ENCODE peak calls at places on chromosome 17, in four cellular contexts. One of them, this sample, is unnamed.

GRCh38 chr17:67421869-67422273 is 44.8 kb downstream of the PITPNC1 start:
- DNase-seq in NCI-H510A treated with DMSO at 0.1 percent for 48 hours: no peak
- DNase-seq in neural crest cell: no peak
- DNase-seq in DND-41: peak
- DNase-seq in this sample: no peak

GRCh38 chr17:3798273-3799180 is 2.5 kb downstream of the ITGAE start:
- DNase-seq in DND-41: no peak
- DNase-seq in NCI-H510A treated with DMSO at 0.1 percent for 48 hours: no peak
- DNase-seq in neural crest cell: no peak
- DNase-seq in this sample: no peak

GRCh38 chr17:17140590-17140980 is 65.5 kb downstream of the PLD6 start:
- DNase-seq in neural crest cell: no peak
- DNase-seq in NCI-H510A treated with DMSO at 0.1 percent for 48 hours: no peak
- DNase-seq in DND-41: no peak
- DNase-seq in this sample: no peak

GRCh38 chr17:44971776-44972483 is 3.8 kb upstream of the C1QL1 start:
- DNase-seq in DND-41: no peak
- DNase-seq in NCI-H510A treated with DMSO at 0.1 percent for 48 hours: no peak
- DNase-seq in neural crest cell: no peak
- DNase-seq in this sample: no peak

GRCh38 chr17:52024296-52024870 is 134.1 kb downstream of the CA10 start:
- DNase-seq in DND-41: no peak
- DNase-seq in neural crest cell: no peak
- DNase-seq in NCI-H510A treated with DMSO at 0.1 percent for 48 hours: no peak
- DNase-seq in this sample: no peak

GRCh38 chr17:39261286-39261685 is 35.5 kb upstream of the STAC2 start:
- DNase-seq in DND-41: peak
- DNase-seq in NCI-H510A treated with DMSO at 0.1 percent for 48 hours: no peak
- DNase-seq in neural crest cell: no peak
- DNase-seq in this sample: no peak

GRCh38 chr17:18017958-18018357 is 21.0 kb downstream of the ATPAF2 start:
- DNase-seq in DND-41: no peak
- DNase-seq in NCI-H510A treated with DMSO at 0.1 percent for 48 hours: no peak
- DNase-seq in neural crest cell: no peak
- DNase-seq in this sample: no peak

GRCh38 chr17:27882162-27882840 is 10.9 kb downstream of the LYRM9 start:
- DNase-seq in neural crest cell: no peak
- DNase-seq in NCI-H510A treated with DMSO at 0.1 percent for 48 hours: peak
- DNase-seq in DND-41: no peak
- DNase-seq in this sample: no peak

GRCh38 chr17:71023631-71024030 is 854.3 kb downstream of the KCNJ2 start:
- DNase-seq in NCI-H510A treated with DMSO at 0.1 percent for 48 hours: peak
- DNase-seq in neural crest cell: no peak
- DNase-seq in DND-41: no peak
- DNase-seq in this sample: no peak

GRCh38 chr17:28295677-28296578 is 23.1 kb upstream of the TMEM97 start:
- DNase-seq in NCI-H510A treated with DMSO at 0.1 percent for 48 hours: no peak
- DNase-seq in neural crest cell: no peak
- DNase-seq in DND-41: no peak
- DNase-seq in this sample: no peak

GRCh38 chr17:61411114-61411943 is 11.7 kb downstream of the TBX2 start:
- DNase-seq in neural crest cell: peak
- DNase-seq in DND-41: no peak
- DNase-seq in NCI-H510A treated with DMSO at 0.1 percent for 48 hours: peak
- DNase-seq in this sample: no peak

GRCh38 chr17:16920628-16921020 is 51.3 kb downstream of the TNFRSF13B start:
- DNase-seq in neural crest cell: no peak
- DNase-seq in DND-41: no peak
- DNase-seq in NCI-H510A treated with DMSO at 0.1 percent for 48 hours: no peak
- DNase-seq in this sample: peak

GRCh38 chr17:66777689-66778225 is 57.2 kb upstream of the CACNG5 start:
- DNase-seq in neural crest cell: no peak
- DNase-seq in NCI-H510A treated with DMSO at 0.1 percent for 48 hours: peak
- DNase-seq in DND-41: no peak
- DNase-seq in this sample: no peak

GRCh38 chr17:11823862-11824261 is 173.4 kb downstream of the ZNF18 start:
- DNase-seq in NCI-H510A treated with DMSO at 0.1 percent for 48 hours: no peak
- DNase-seq in DND-41: no peak
- DNase-seq in neural crest cell: no peak
- DNase-seq in this sample: no peak

GRCh38 chr17:39726617-39727016 is 3.7 kb downstream of the MIEN1 start:
- DNase-seq in NCI-H510A treated with DMSO at 0.1 percent for 48 hours: no peak
- DNase-seq in DND-41: no peak
- DNase-seq in neural crest cell: no peak
- DNase-seq in this sample: no peak

GRCh38 chr17:78146881-78147280 is 696 bp downstream of the C17orf99 start:
- DNase-seq in neural crest cell: no peak
- DNase-seq in DND-41: no peak
- DNase-seq in NCI-H510A treated with DMSO at 0.1 percent for 48 hours: no peak
- DNase-seq in this sample: no peak

GRCh38 chr17:33021731-33022408 is 30.2 kb downstream of the SPACA3 start:
- DNase-seq in NCI-H510A treated with DMSO at 0.1 percent for 48 hours: no peak
- DNase-seq in DND-41: no peak
- DNase-seq in neural crest cell: no peak
- DNase-seq in this sample: no peak

GRCh38 chr17:51191895-51192294 is 25.7 kb downstream of the NME2 start:
- DNase-seq in neural crest cell: no peak
- DNase-seq in DND-41: no peak
- DNase-seq in NCI-H510A treated with DMSO at 0.1 percent for 48 hours: no peak
- DNase-seq in this sample: no peak

GRCh38 chr17:62780273-62780672 is 27.8 kb downstream of the MARCHF10 start:
- DNase-seq in NCI-H510A treated with DMSO at 0.1 percent for 48 hours: peak
- DNase-seq in DND-41: no peak
- DNase-seq in neural crest cell: no peak
- DNase-seq in this sample: no peak

GRCh38 chr17:53353919-53354351 is 468.8 kb upstream of the KIF2B start:
- DNase-seq in NCI-H510A treated with DMSO at 0.1 percent for 48 hours: no peak
- DNase-seq in DND-41: no peak
- DNase-seq in neural crest cell: no peak
- DNase-seq in this sample: no peak

GRCh38 chr17:15414502-15415348 is 52.7 kb downstream of the CDRT4 start:
- DNase-seq in DND-41: no peak
- DNase-seq in neural crest cell: no peak
- DNase-seq in NCI-H510A treated with DMSO at 0.1 percent for 48 hours: peak
- DNase-seq in this sample: no peak

GRCh38 chr17:52170963-52171572 is 12.6 kb upstream of the CA10 start:
- DNase-seq in DND-41: peak
- DNase-seq in neural crest cell: peak
- DNase-seq in NCI-H510A treated with DMSO at 0.1 percent for 48 hours: peak
- DNase-seq in this sample: no peak

GRCh38 chr17:45408611-45409421 is 23.9 kb downstream of the ARHGAP27 start:
- DNase-seq in neural crest cell: no peak
- DNase-seq in NCI-H510A treated with DMSO at 0.1 percent for 48 hours: no peak
- DNase-seq in DND-41: no peak
- DNase-seq in this sample: no peak

GRCh38 chr17:33266116-33266515 is 27.0 kb downstream of the ASIC2 start:
- DNase-seq in DND-41: no peak
- DNase-seq in neural crest cell: no peak
- DNase-seq in NCI-H510A treated with DMSO at 0.1 percent for 48 hours: no peak
- DNase-seq in this sample: no peak

GRCh38 chr17:1762233-1762905 is 509 bp downstream of the SERPINF1 start:
- DNase-seq in NCI-H510A treated with DMSO at 0.1 percent for 48 hours: no peak
- DNase-seq in DND-41: no peak
- DNase-seq in neural crest cell: no peak
- DNase-seq in this sample: no peak

GRCh38 chr17:44960654-44961053 is 7.4 kb downstream of the C1QL1 start:
- DNase-seq in neural crest cell: no peak
- DNase-seq in DND-41: no peak
- DNase-seq in NCI-H510A treated with DMSO at 0.1 percent for 48 hours: no peak
- DNase-seq in this sample: no peak

GRCh38 chr17:79387783-79388182 is 223.1 kb downstream of the RBFOX3 start:
- DNase-seq in neural crest cell: no peak
- DNase-seq in DND-41: no peak
- DNase-seq in NCI-H510A treated with DMSO at 0.1 percent for 48 hours: no peak
- DNase-seq in this sample: no peak

GRCh38 chr17:80970044-80970761 is 21.4 kb upstream of the CHMP6 start:
- DNase-seq in DND-41: peak
- DNase-seq in NCI-H510A treated with DMSO at 0.1 percent for 48 hours: peak
- DNase-seq in neural crest cell: no peak
- DNase-seq in this sample: no peak

GRCh38 chr17:29674270-29674669 is 51.6 kb upstream of the CORO6 start:
- DNase-seq in DND-41: peak
- DNase-seq in NCI-H510A treated with DMSO at 0.1 percent for 48 hours: no peak
- DNase-seq in neural crest cell: no peak
- DNase-seq in this sample: no peak

GRCh38 chr17:57071991-57072944 is 12.8 kb upstream of the AKAP1 start:
- DNase-seq in DND-41: no peak
- DNase-seq in NCI-H510A treated with DMSO at 0.1 percent for 48 hours: no peak
- DNase-seq in neural crest cell: no peak
- DNase-seq in this sample: no peak

GRCh38 chr17:20066253-20066652 is 57.1 kb downstream of the SPECC1 start:
- DNase-seq in DND-41: no peak
- DNase-seq in NCI-H510A treated with DMSO at 0.1 percent for 48 hours: no peak
- DNase-seq in neural crest cell: no peak
- DNase-seq in this sample: no peak

GRCh38 chr17:38512473-38513058 is 84.3 kb downstream of the ARHGAP23 start:
- DNase-seq in DND-41: no peak
- DNase-seq in NCI-H510A treated with DMSO at 0.1 percent for 48 hours: no peak
- DNase-seq in neural crest cell: no peak
- DNase-seq in this sample: no peak

GRCh38 chr17:38883592-38884526 is 14.0 kb downstream of the LASP1 start:
- DNase-seq in NCI-H510A treated with DMSO at 0.1 percent for 48 hours: no peak
- DNase-seq in neural crest cell: peak
- DNase-seq in DND-41: no peak
- DNase-seq in this sample: no peak

GRCh38 chr17:42087736-42088705 is 10.3 kb downstream of the ZNF385C start:
- DNase-seq in DND-41: no peak
- DNase-seq in neural crest cell: no peak
- DNase-seq in NCI-H510A treated with DMSO at 0.1 percent for 48 hours: no peak
- DNase-seq in this sample: no peak

GRCh38 chr17:32490101-32490482 is 3.3 kb downstream of the CDK5R1 start:
- DNase-seq in DND-41: no peak
- DNase-seq in NCI-H510A treated with DMSO at 0.1 percent for 48 hours: peak
- DNase-seq in neural crest cell: no peak
- DNase-seq in this sample: no peak

GRCh38 chr17:66468241-66469087 is 166.1 kb downstream of the PRKCA start:
- DNase-seq in neural crest cell: no peak
- DNase-seq in DND-41: peak
- DNase-seq in NCI-H510A treated with DMSO at 0.1 percent for 48 hours: no peak
- DNase-seq in this sample: no peak

GRCh38 chr17:19317359-19318095 is 45.0 kb downstream of the B9D1 start:
- DNase-seq in NCI-H510A treated with DMSO at 0.1 percent for 48 hours: peak
- DNase-seq in neural crest cell: peak
- DNase-seq in DND-41: peak
- DNase-seq in this sample: peak

GRCh38 chr17:7929158-7930029 is at the start of gene KCNAB3:
- DNase-seq in DND-41: peak
- DNase-seq in neural crest cell: peak
- DNase-seq in NCI-H510A treated with DMSO at 0.1 percent for 48 hours: no peak
- DNase-seq in this sample: no peak

GRCh38 chr17:45998987-45999899 is at the start of gene STH:
- DNase-seq in DND-41: no peak
- DNase-seq in NCI-H510A treated with DMSO at 0.1 percent for 48 hours: no peak
- DNase-seq in neural crest cell: no peak
- DNase-seq in this sample: no peak

This sample was measured in omental fat pad.